ENCODE peak calls at places on chromosome 10, in eight cellular contexts. One of them, this sample, is unnamed.

GRCh38 chr10:62230344-62231138 is 38.1 kb downstream of the RTKN2 start:
- DNase-seq in A549: no peak
- DNase-seq in mammary epithelial cell: peak; percentile 46
- DNase-seq in left ventricle myocardium inferior: no peak
- DNase-seq in esophagus muscularis mucosa: no peak
- DNase-seq in caudate nucleus: no peak
- DNase-seq in H9: no peak
- DNase-seq in PC-3: peak; percentile 81
- DNase-seq in this sample: no peak

GRCh38 chr10:71771821-71772617 is 1.3 kb downstream of the VSIR start:
- DNase-seq in mammary epithelial cell: peak; percentile 78
- DNase-seq in H9: no peak
- DNase-seq in A549: peak; percentile 57
- DNase-seq in PC-3: peak; percentile 73
- DNase-seq in caudate nucleus: no peak
- DNase-seq in esophagus muscularis mucosa: no peak
- DNase-seq in left ventricle myocardium inferior: peak; percentile 72
- DNase-seq in this sample: no peak

GRCh38 chr10:118501637-118502440 is 93.6 kb downstream of the PRLHR start:
- DNase-seq in H9: no peak
- DNase-seq in A549: peak; percentile 44
- DNase-seq in PC-3: peak; percentile 85
- DNase-seq in left ventricle myocardium inferior: no peak
- DNase-seq in caudate nucleus: no peak
- DNase-seq in mammary epithelial cell: peak; percentile 98
- DNase-seq in esophagus muscularis mucosa: peak; percentile 66
- DNase-seq in this sample: no peak

GRCh38 chr10:101052285-101052684 is 9.5 kb upstream of the KAZALD1 start:
- DNase-seq in left ventricle myocardium inferior: no peak
- DNase-seq in mammary epithelial cell: peak; percentile 71
- DNase-seq in esophagus muscularis mucosa: no peak
- DNase-seq in caudate nucleus: no peak
- DNase-seq in PC-3: peak; percentile 78
- DNase-seq in H9: no peak
- DNase-seq in A549: peak; percentile 35
- DNase-seq in this sample: no peak

GRCh38 chr10:19778996-19779395 is 37.2 kb upstream of the PLXDC2 start:
- DNase-seq in A549: no peak
- DNase-seq in mammary epithelial cell: no peak
- DNase-seq in caudate nucleus: no peak
- DNase-seq in esophagus muscularis mucosa: no peak
- DNase-seq in PC-3: no peak
- DNase-seq in H9: no peak
- DNase-seq in left ventricle myocardium inferior: no peak
- DNase-seq in this sample: no peak

GRCh38 chr10:24853661-24854060 is 98.7 kb downstream of the PRTFDC1 start:
- DNase-seq in A549: no peak
- DNase-seq in left ventricle myocardium inferior: no peak
- DNase-seq in mammary epithelial cell: no peak
- DNase-seq in esophagus muscularis mucosa: no peak
- DNase-seq in PC-3: no peak
- DNase-seq in H9: no peak
- DNase-seq in caudate nucleus: no peak
- DNase-seq in this sample: no peak

GRCh38 chr10:13712799-13713581 is 126.2 kb downstream of the PRPF18 start:
- DNase-seq in A549: peak; percentile 60
- DNase-seq in PC-3: peak; percentile 65
- DNase-seq in H9: no peak
- DNase-seq in esophagus muscularis mucosa: peak; percentile 93
- DNase-seq in mammary epithelial cell: peak; percentile 86
- DNase-seq in caudate nucleus: no peak
- DNase-seq in left ventricle myocardium inferior: peak; percentile 84
- DNase-seq in this sample: peak; percentile 66

GRCh38 chr10:50576245-50576815 is 47.4 kb downstream of the SGMS1 start:
- DNase-seq in esophagus muscularis mucosa: no peak
- DNase-seq in H9: no peak
- DNase-seq in left ventricle myocardium inferior: no peak
- DNase-seq in caudate nucleus: peak; percentile 45
- DNase-seq in mammary epithelial cell: no peak
- DNase-seq in PC-3: peak; percentile 80
- DNase-seq in A549: no peak
- DNase-seq in this sample: no peak

GRCh38 chr10:86904600-86904999 is 52.8 kb downstream of the MMRN2 start:
- DNase-seq in caudate nucleus: no peak
- DNase-seq in left ventricle myocardium inferior: no peak
- DNase-seq in mammary epithelial cell: no peak
- DNase-seq in A549: no peak
- DNase-seq in PC-3: no peak
- DNase-seq in esophagus muscularis mucosa: no peak
- DNase-seq in H9: no peak
- DNase-seq in this sample: no peak
- H3K27ac ChIP-seq in caudate nucleus: no peak overlapping the region
- H3K27ac ChIP-seq in left ventricle myocardium inferior: no peak overlapping the region
- H3K27ac ChIP-seq in mammary epithelial cell: no peak overlapping the region
- H3K27ac ChIP-seq in A549: no peak overlapping the region
- H3K27ac ChIP-seq in PC-3: no peak overlapping the region
- H3K27ac ChIP-seq in esophagus muscularis mucosa: no peak overlapping the region
- H3K27ac ChIP-seq in H9: no peak overlapping the region
- H3K27ac ChIP-seq in this sample: no peak overlapping the region

DNA sequence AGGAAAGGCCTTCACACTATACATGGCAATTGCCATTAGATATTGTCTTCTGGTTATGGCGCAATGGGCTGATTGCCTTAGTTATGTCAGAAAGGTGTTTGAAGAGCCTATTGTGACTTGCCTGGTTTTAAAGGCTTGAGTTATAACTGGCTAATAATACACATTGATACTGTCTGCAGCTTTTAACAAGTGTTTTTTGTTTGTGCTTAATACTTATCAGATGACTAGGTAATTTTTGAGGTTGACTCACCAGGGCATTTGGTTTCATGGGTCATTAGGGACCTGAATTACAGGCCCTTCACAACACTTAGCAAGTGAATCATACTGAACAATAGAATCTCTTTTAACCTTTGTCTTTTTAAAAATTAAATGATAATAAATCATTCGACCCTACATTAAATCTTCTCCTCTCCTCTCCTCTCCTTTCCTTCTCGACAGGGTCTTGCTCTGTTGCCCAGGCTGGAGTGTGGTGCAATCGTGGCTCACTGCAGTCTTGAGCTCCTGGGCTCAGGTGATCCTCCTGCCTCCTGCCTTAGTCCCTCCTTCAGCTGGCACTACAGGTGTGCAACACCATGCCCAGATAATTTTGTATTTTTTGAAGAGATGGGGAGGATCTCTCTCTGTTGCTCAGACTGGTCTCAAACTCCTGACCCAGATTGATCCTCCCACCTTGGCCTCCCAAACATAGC is 196.3 kb downstream of the JCAD start:
- DNase-seq in caudate nucleus: no peak
- DNase-seq in PC-3: peak; percentile 90
- DNase-seq in A549: peak; percentile 16
- DNase-seq in left ventricle myocardium inferior: no peak
- DNase-seq in H9: no peak
- DNase-seq in esophagus muscularis mucosa: no peak
- DNase-seq in mammary epithelial cell: peak; percentile 97
- DNase-seq in this sample: no peak
- H3K27ac ChIP-seq in caudate nucleus: no peak overlapping the region
- H3K27ac ChIP-seq in PC-3: peak overlapping the region; percentile 73
- H3K27ac ChIP-seq in A549: no peak overlapping the region
- H3K27ac ChIP-seq in left ventricle myocardium inferior: no peak overlapping the region
- H3K27ac ChIP-seq in H9: no peak overlapping the region
- H3K27ac ChIP-seq in esophagus muscularis mucosa: no peak overlapping the region
- H3K27ac ChIP-seq in mammary epithelial cell: peak overlapping the region; percentile 70
- H3K27ac ChIP-seq in this sample: no peak overlapping the region

DNA sequence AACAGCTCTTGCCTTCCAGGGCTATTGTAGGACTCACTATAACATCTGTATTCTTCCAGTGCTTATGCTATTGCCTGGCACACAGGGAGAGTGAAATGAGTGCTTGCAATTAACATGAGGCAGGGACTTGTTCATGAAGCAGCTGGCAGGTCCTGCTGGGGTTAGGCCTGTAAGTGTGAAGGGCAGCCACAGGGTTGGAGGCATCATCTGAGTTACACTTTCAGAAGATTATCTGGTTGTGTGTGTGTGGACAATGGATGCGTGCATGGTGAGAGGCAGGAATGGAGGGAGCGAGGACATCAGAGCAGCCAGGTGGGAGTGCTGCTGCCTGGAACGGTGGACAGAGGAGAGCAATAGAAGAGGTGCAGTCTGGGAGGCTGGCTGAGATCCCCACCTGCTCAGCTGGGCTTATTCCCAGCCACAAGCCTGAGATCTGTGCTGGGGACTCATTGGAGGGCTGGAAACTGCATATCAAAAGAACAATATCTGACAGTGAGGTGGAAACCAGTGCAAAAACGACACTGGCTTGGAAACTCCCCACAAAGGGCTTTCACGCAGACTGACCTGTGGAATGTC is 17.9 kb downstream of the ZNF488 start:
- DNase-seq in caudate nucleus: no peak
- DNase-seq in mammary epithelial cell: no peak
- DNase-seq in PC-3: no peak
- DNase-seq in left ventricle myocardium inferior: no peak
- DNase-seq in H9: no peak
- DNase-seq in A549: no peak
- DNase-seq in esophagus muscularis mucosa: no peak
- DNase-seq in this sample: no peak
- H3K27ac ChIP-seq in caudate nucleus: no peak overlapping the region
- H3K27ac ChIP-seq in mammary epithelial cell: no peak overlapping the region
- H3K27ac ChIP-seq in PC-3: no peak overlapping the region
- H3K27ac ChIP-seq in left ventricle myocardium inferior: no peak overlapping the region
- H3K27ac ChIP-seq in H9: no peak overlapping the region
- H3K27ac ChIP-seq in A549: no peak overlapping the region
- H3K27ac ChIP-seq in esophagus muscularis mucosa: no peak overlapping the region
- H3K27ac ChIP-seq in this sample: no peak overlapping the region

GRCh38 chr10:128189176-128189575 is 63.0 kb upstream of the MKI67 start:
- DNase-seq in H9: no peak
- DNase-seq in PC-3: no peak
- DNase-seq in left ventricle myocardium inferior: no peak
- DNase-seq in esophagus muscularis mucosa: peak; percentile 70
- DNase-seq in caudate nucleus: no peak
- DNase-seq in A549: no peak
- DNase-seq in mammary epithelial cell: no peak
- DNase-seq in this sample: no peak
- H3K27ac ChIP-seq in H9: no peak overlapping the region
- H3K27ac ChIP-seq in PC-3: no peak overlapping the region
- H3K27ac ChIP-seq in left ventricle myocardium inferior: no peak overlapping the region
- H3K27ac ChIP-seq in esophagus muscularis mucosa: no peak overlapping the region
- H3K27ac ChIP-seq in caudate nucleus: no peak overlapping the region
- H3K27ac ChIP-seq in A549: no peak overlapping the region
- H3K27ac ChIP-seq in mammary epithelial cell: no peak overlapping the region
- H3K27ac ChIP-seq in this sample: no peak overlapping the region

DNA sequence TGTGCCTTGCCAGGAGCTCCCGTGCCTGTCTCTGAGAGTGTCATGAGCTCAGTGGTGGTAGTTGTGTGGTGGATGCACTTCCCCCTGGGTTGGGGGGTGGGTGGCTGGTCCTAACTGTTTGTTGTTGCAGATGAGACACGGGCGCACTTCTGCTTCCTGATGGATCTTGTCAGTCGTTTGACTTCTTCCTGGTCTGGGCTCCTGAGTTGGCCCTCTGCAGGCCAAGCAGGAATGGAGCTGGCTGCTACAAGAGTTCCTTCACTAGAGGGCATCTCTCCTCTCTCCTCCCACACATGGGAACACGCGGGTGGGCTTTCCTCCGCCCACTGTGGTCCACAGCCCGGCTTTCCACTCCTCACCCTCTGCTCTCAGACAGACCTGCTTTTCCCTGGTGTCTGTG is 82.0 kb downstream of the BMS1 start:
- DNase-seq in esophagus muscularis mucosa: peak; percentile 84
- DNase-seq in H9: peak; percentile 62
- DNase-seq in caudate nucleus: no peak
- DNase-seq in left ventricle myocardium inferior: no peak
- DNase-seq in mammary epithelial cell: peak; percentile 18
- DNase-seq in A549: peak; percentile 54
- DNase-seq in PC-3: peak; percentile 26
- DNase-seq in this sample: peak; percentile 78
- H3K27ac ChIP-seq in esophagus muscularis mucosa: no peak overlapping the region
- H3K27ac ChIP-seq in H9: no peak overlapping the region
- H3K27ac ChIP-seq in caudate nucleus: no peak overlapping the region
- H3K27ac ChIP-seq in left ventricle myocardium inferior: no peak overlapping the region
- H3K27ac ChIP-seq in mammary epithelial cell: no peak overlapping the region
- H3K27ac ChIP-seq in A549: no peak overlapping the region
- H3K27ac ChIP-seq in PC-3: no peak overlapping the region
- H3K27ac ChIP-seq in this sample: no peak overlapping the region

This sample was measured in endodermal cell.